ENCODE peak calls at places on chromosomes 2 and 18, in ten cellular contexts. Y is left ventricle myocardium inferior, V is hepatocyte, N is AG04450, H is foreskin keratinocyte, Z is colonic mucosa, X is thyroid gland, O is cardiac muscle cell, U is left lung, S is breast epithelium. K is an unnamed sample.

GRCh38 chr18:9707381-9708056 is 582 bp upstream of the RAB31 start:
- DNase-seq in Y (no peak), V (no peak), N (no peak), H (no peak), Z (no peak), X (no peak), O (peak), U (no peak), S (no peak), K (no peak)

GRCh38 chr18:55779461-55779710 is 191.4 kb upstream of the TCF4 start:
- DNase-seq in Y (peak), V (no peak), N (no peak), H (peak), Z (no peak), X (no peak), O (no peak), U (no peak), S (no peak), K (no peak)

GRCh38 chr2:38260469-38260868 is 116.6 kb downstream of the ATL2 start:
- DNase-seq in Y (no peak), V (no peak), N (no peak), H (no peak), Z (no peak), X (no peak), O (no peak), U (no peak), S (no peak), K (no peak)

GRCh38 chr2:191979221-191979730 is 132.4 kb upstream of the CAVIN2 start:
- DNase-seq in Y (no peak), V (no peak), N (no peak), H (no peak), Z (no peak), X (no peak), O (no peak), U (no peak), S (no peak), K (no peak)

GRCh38 chr18:63823516-63824219 is 48.5 kb downstream of the SERPINB7 start:
- DNase-seq in Y (peak), V (no peak), N (peak), H (peak), Z (peak), X (peak), O (peak), U (no peak), S (no peak), K (no peak)

GRCh38 chr2:218074031-218074430 is 5.0 kb downstream of the RUFY4 start:
- DNase-seq in Y (no peak), V (peak), N (no peak), H (no peak), Z (no peak), X (peak), O (peak), U (peak), S (no peak), K (no peak)

GRCh38 chr2:162091325-162092007 is 17.5 kb upstream of the DPP4 start:
- DNase-seq in Y (no peak), V (peak), N (no peak), H (peak), Z (peak), X (no peak), O (no peak), U (no peak), S (no peak), K (no peak)

GRCh38 chr18:9648431-9649163 is 34.2 kb upstream of the PPP4R1 start:
- DNase-seq in Y (no peak), V (no peak), N (no peak), H (peak), Z (no peak), X (no peak), O (no peak), U (no peak), S (no peak), K (peak)

GRCh38 chr18:41323044-41323443 is 632.0 kb upstream of the PIK3C3 start:
- DNase-seq in Y (no peak), V (no peak), N (no peak), H (peak), Z (no peak), X (no peak), O (peak), U (no peak), S (no peak), K (no peak)

GRCh38 chr2:188114014-188114413 is 177.7 kb upstream of the GULP1 start:
- DNase-seq in Y (no peak), V (no peak), N (no peak), H (peak), Z (no peak), X (no peak), O (peak), U (no peak), S (no peak), K (no peak)

GRCh38 chr2:146661494-146662096 is 1183.2 kb upstream of the ACVR2A start:
- DNase-seq in Y (no peak), V (peak), N (peak), H (peak), Z (no peak), X (no peak), O (peak), U (no peak), S (no peak), K (peak)

GRCh38 chr2:231376857-231377256 is 18.7 kb upstream of the B3GNT7 start:
- DNase-seq in Y (no peak), V (no peak), N (no peak), H (no peak), Z (no peak), X (no peak), O (no peak), U (no peak), S (no peak), K (no peak)

GRCh38 chr18:26091047-26091630 is 726 bp upstream of the SS18 start:
- DNase-seq in Y (peak), V (no peak), N (no peak), H (no peak), Z (peak), X (no peak), O (no peak), U (no peak), S (no peak), K (peak)

GRCh38 chr2:1848599-1848995 is 104.3 kb upstream of the PXDN start:
- DNase-seq in Y (no peak), V (no peak), N (no peak), H (no peak), Z (no peak), X (no peak), O (no peak), U (no peak), S (no peak), K (no peak)

GRCh38 chr2:55157474-55157884 is 74.6 kb downstream of the CLHC1 start:
- DNase-seq in Y (no peak), V (no peak), N (no peak), H (no peak), Z (no peak), X (no peak), O (no peak), U (no peak), S (no peak), K (peak)

GRCh38 chr2:134216152-134216829 is 37.6 kb upstream of the MGAT5 start:
- DNase-seq in Y (no peak), V (no peak), N (no peak), H (peak), Z (no peak), X (no peak), O (no peak), U (no peak), S (no peak), K (peak)

GRCh38 chr2:26172866-26173595 is at the start of gene GAREM2:
- DNase-seq in Y (no peak), V (peak), N (no peak), H (no peak), Z (no peak), X (no peak), O (no peak), U (no peak), S (no peak), K (no peak)

GRCh38 chr2:205590759-205591158 is 91.5 kb upstream of the NRP2 start:
- DNase-seq in Y (no peak), V (no peak), N (no peak), H (no peak), Z (no peak), X (no peak), O (peak), U (no peak), S (no peak), K (no peak)

GRCh38 chr2:239443666-239444567 is 43.1 kb upstream of the HDAC4 start:
- DNase-seq in Y (no peak), V (no peak), N (no peak), H (peak), Z (no peak), X (no peak), O (peak), U (no peak), S (peak), K (peak)

GRCh38 chr2:223297788-223298187 is 245.8 kb downstream of the KCNE4 start:
- DNase-seq in Y (no peak), V (no peak), N (no peak), H (peak), Z (no peak), X (no peak), O (no peak), U (no peak), S (no peak), K (no peak)

GRCh38 chr2:83055338-83056010 is 1403.6 kb downstream of the SUCLG1 start:
- DNase-seq in Y (no peak), V (no peak), N (peak), H (peak), Z (no peak), X (no peak), O (peak), U (no peak), S (no peak), K (peak)

GRCh38 chr2:23669413-23670244 is 257.3 kb downstream of the ATAD2B start:
- DNase-seq in Y (peak), V (peak), N (no peak), H (peak), Z (peak), X (peak), O (peak), U (peak), S (peak), K (peak)

GRCh38 chr2:45946023-45946422 is 294.5 kb downstream of the PRKCE start:
- DNase-seq in Y (no peak), V (no peak), N (no peak), H (peak), Z (no peak), X (no peak), O (peak), U (no peak), S (no peak), K (peak)

GRCh38 chr2:45945182-45945779 is 293.8 kb downstream of the PRKCE start:
- DNase-seq in Y (no peak), V (no peak), N (no peak), H (no peak), Z (no peak), X (no peak), O (no peak), U (no peak), S (no peak), K (no peak)

GRCh38 chr2:45944075-45944474 is 292.6 kb downstream of the PRKCE start:
- DNase-seq in Y (no peak), V (no peak), N (peak), H (peak), Z (no peak), X (no peak), O (peak), U (no peak), S (no peak), K (no peak)

GRCh38 chr2:45941758-45942738 is 290.6 kb downstream of the PRKCE start:
- DNase-seq in Y (no peak), V (no peak), N (no peak), H (no peak), Z (no peak), X (no peak), O (peak), U (no peak), S (no peak), K (no peak)

GRCh38 chr2:45943231-45944044 is 292.0 kb downstream of the PRKCE start:
- DNase-seq in Y (no peak), V (no peak), N (no peak), H (no peak), Z (no peak), X (no peak), O (no peak), U (no peak), S (no peak), K (no peak)
- TF ChIP-seq CTCF in Y (no peak), V (peak), N (no peak), H (no peak), Z (no peak), X (no peak), O (peak), U (no peak), S (no peak), K (no peak)

GRCh38 chr18:46042571-46043123 is 29.4 kb downstream of the PSTPIP2 start:
- DNase-seq in Y (no peak), V (no peak), N (no peak), H (peak), Z (no peak), X (no peak), O (peak), U (no peak), S (peak), K (peak)

GRCh38 chr18:46035701-46036680 is 36.1 kb downstream of the PSTPIP2 start:
- DNase-seq in Y (no peak), V (no peak), N (no peak), H (no peak), Z (no peak), X (no peak), O (peak), U (no peak), S (no peak), K (no peak)

GRCh38 chr18:46037512-46038305 is 34.4 kb downstream of the PSTPIP2 start:
- DNase-seq in Y (no peak), V (no peak), N (no peak), H (no peak), Z (no peak), X (no peak), O (no peak), U (no peak), S (no peak), K (no peak)

GRCh38 chr18:46039967-46040746 is 31.9 kb downstream of the PSTPIP2 start:
- DNase-seq in Y (no peak), V (no peak), N (no peak), H (no peak), Z (no peak), X (no peak), O (no peak), U (no peak), S (no peak), K (no peak)

DNA sequence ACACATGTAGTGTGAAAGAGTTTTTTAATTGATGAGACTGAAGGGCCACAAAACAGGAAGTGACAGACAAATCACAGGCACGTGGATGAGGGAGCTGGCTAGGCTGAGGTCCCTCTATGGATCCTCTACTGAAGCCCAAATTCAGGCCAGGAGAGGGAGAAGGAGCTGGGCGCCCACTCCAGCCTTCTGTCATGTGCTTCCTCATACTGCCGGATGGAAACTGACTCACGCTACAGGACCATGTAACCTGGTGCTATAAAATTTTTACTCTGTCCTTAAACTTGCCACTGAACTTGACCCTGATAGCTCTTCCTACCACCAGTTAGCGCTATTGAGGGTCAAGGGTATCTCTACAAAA is 31.3 kb downstream of the PSTPIP2 start:
- DNase-seq in Y (no peak), V (no peak), N (no peak), H (no peak), Z (no peak), X (no peak), O (no peak), U (no peak), S (no peak), K (no peak)
- H3K27ac ChIP-seq in Y (no peak), V (peak), N (no peak), H (no peak), Z (no peak), X (no peak), O (no peak), U (no peak), S (peak), K (no peak)

DNA sequence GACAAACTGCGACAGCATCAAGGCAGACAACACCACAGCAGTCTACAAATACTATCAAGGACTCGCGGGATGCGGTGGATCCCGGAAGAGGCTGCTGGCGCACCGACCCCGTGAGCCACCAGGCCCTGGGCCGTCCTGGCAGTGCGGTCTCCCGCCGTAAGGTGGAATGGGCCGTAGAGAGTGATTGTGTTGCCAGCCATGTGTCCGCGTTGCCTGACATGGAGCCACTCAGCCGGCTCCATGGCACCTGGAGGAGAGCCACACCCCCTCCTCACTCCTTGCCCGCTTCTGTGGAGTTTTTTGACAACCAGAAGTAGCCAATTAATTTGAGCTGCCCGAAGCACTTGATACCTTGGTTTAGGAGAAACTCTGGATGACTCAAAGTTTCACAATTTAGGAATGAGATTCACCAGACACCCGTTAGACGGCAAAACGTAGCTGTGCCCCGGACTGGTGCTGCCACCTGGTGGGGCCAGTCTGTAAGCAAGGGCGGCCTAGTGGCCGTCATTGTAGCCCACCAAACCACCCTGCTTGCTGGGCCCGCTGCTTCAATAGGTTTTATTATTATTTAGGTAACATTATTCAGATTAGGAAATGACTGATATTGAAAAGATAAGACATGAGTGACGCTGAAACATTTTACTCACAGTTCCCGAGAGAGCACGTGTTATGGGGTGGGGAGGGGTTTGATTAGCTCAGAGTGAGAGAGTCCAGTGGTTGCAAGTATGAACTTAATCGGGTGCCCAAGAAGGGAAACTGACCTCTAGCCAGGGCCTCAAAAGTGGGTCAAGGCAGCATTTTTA is 10.2 kb upstream of the IMP4 start:
- DNase-seq in Y (peak), V (peak), N (no peak), H (peak), Z (peak), X (peak), O (peak), U (peak), S (peak), K (peak)
- TF ChIP-seq CTCF in Y (peak), V (peak), N (peak), H (peak), Z (peak), X (peak), O (peak), U (peak), S (peak), K (peak)

GRCh38 chr2:183868153-183868552 is 730.2 kb upstream of the ZNF804A start:
- DNase-seq in Y (no peak), V (no peak), N (no peak), H (peak), Z (no peak), X (no peak), O (no peak), U (no peak), S (no peak), K (no peak)
- H3K27ac ChIP-seq in Y (no peak), V (no peak), N (no peak), H (no peak), Z (no peak), X (no peak), O (no peak), U (no peak), S (no peak), K (no peak)

GRCh38 chr2:46779447-46779941 is 136.1 kb downstream of the MCFD2 start:
- DNase-seq in Y (no peak), V (no peak), N (no peak), H (peak), Z (no peak), X (no peak), O (peak), U (no peak), S (peak), K (peak)

GRCh38 chr2:46774499-46775228 is 140.9 kb downstream of the MCFD2 start:
- DNase-seq in Y (no peak), V (no peak), N (no peak), H (no peak), Z (no peak), X (no peak), O (no peak), U (no peak), S (no peak), K (no peak)

GRCh38 chr2:46775722-46776121 is 139.9 kb downstream of the MCFD2 start:
- DNase-seq in Y (no peak), V (no peak), N (no peak), H (no peak), Z (no peak), X (no peak), O (peak), U (no peak), S (no peak), K (no peak)

GRCh38 chr2:46778516-46778915 is 137.1 kb downstream of the MCFD2 start:
- DNase-seq in Y (no peak), V (no peak), N (no peak), H (no peak), Z (no peak), X (no peak), O (no peak), U (no peak), S (no peak), K (no peak)

GRCh38 chr2:46776687-46777327 is 138.8 kb downstream of the MCFD2 start:
- DNase-seq in Y (peak), V (peak), N (no peak), H (peak), Z (peak), X (peak), O (peak), U (no peak), S (no peak), K (peak)
- TF ChIP-seq CTCF in Y (peak), V (peak), N (peak), H (peak), Z (peak), X (peak), O (peak), U (peak), S (peak), K (no peak)

GRCh38 chr18:13273800-13274199 is 55.2 kb downstream of the LDLRAD4 start:
- DNase-seq in Y (no peak), V (no peak), N (no peak), H (no peak), Z (no peak), X (no peak), O (no peak), U (no peak), S (no peak), K (no peak)
- H3K27ac ChIP-seq in Y (no peak), V (no peak), N (no peak), H (no peak), Z (no peak), X (no peak), O (no peak), U (no peak), S (peak), K (no peak)